ENCODE peak calls at places on chromosomes 11 and 22, in ten cellular contexts. One of them, this sample, is unnamed.

GRCh38 chr22:22713416-22713815 is 69.0 kb downstream of the GGTLC2 start:
- DNase-seq in WERI-Rb-1: no peak
- DNase-seq in A549: no peak
- DNase-seq in body of pancreas: no peak
- DNase-seq in tibial artery: no peak
- DNase-seq in AG04450: no peak
- DNase-seq in CD8-positive, alpha-beta T cell: no peak
- DNase-seq in dorsolateral prefrontal cortex: no peak
- DNase-seq in endothelial cell of umbilical vein: no peak
- DNase-seq in pancreas: no peak
- DNase-seq in this sample: no peak

GRCh38 chr11:87361891-87362290 is 324.2 kb downstream of the TMEM135 start:
- DNase-seq in dorsolateral prefrontal cortex: no peak
- DNase-seq in WERI-Rb-1: no peak
- DNase-seq in pancreas: no peak
- DNase-seq in body of pancreas: no peak
- DNase-seq in A549: no peak
- DNase-seq in endothelial cell of umbilical vein: no peak
- DNase-seq in AG04450: no peak
- DNase-seq in CD8-positive, alpha-beta T cell: no peak
- DNase-seq in tibial artery: no peak
- DNase-seq in this sample: no peak

GRCh38 chr11:46520971-46521745 is 72.7 kb downstream of the AMBRA1 start:
- DNase-seq in body of pancreas: no peak
- DNase-seq in A549: no peak
- DNase-seq in AG04450: no peak
- DNase-seq in endothelial cell of umbilical vein: peak; percentile 62
- DNase-seq in tibial artery: no peak
- DNase-seq in WERI-Rb-1: no peak
- DNase-seq in dorsolateral prefrontal cortex: no peak
- DNase-seq in pancreas: no peak
- DNase-seq in CD8-positive, alpha-beta T cell: no peak
- DNase-seq in this sample: no peak

GRCh38 chr22:50699754-50700386 is 27.2 kb downstream of the SHANK3 start:
- DNase-seq in body of pancreas: peak; percentile 8
- DNase-seq in AG04450: no peak
- DNase-seq in tibial artery: no peak
- DNase-seq in A549: no peak
- DNase-seq in CD8-positive, alpha-beta T cell: no peak
- DNase-seq in pancreas: no peak
- DNase-seq in WERI-Rb-1: peak; percentile 54
- DNase-seq in endothelial cell of umbilical vein: no peak
- DNase-seq in dorsolateral prefrontal cortex: no peak
- DNase-seq in this sample: no peak

GRCh38 chr11:93498099-93499040 is 44.8 kb downstream of the SMCO4 start:
- DNase-seq in A549: peak; percentile 6
- DNase-seq in pancreas: no peak
- DNase-seq in CD8-positive, alpha-beta T cell: no peak
- DNase-seq in body of pancreas: no peak
- DNase-seq in tibial artery: no peak
- DNase-seq in dorsolateral prefrontal cortex: no peak
- DNase-seq in endothelial cell of umbilical vein: no peak
- DNase-seq in AG04450: no peak
- DNase-seq in WERI-Rb-1: no peak
- DNase-seq in this sample: no peak

GRCh38 chr11:43941257-43941879 is 1.1 kb upstream of the C11orf96 start:
- DNase-seq in WERI-Rb-1: peak; percentile 81
- DNase-seq in pancreas: no peak
- DNase-seq in AG04450: no peak
- DNase-seq in endothelial cell of umbilical vein: no peak
- DNase-seq in A549: no peak
- DNase-seq in CD8-positive, alpha-beta T cell: no peak
- DNase-seq in tibial artery: no peak
- DNase-seq in body of pancreas: no peak
- DNase-seq in dorsolateral prefrontal cortex: no peak
- DNase-seq in this sample: no peak

GRCh38 chr11:60625262-60625661 is 74.2 kb upstream of the MS4A8 start:
- DNase-seq in AG04450: no peak
- DNase-seq in WERI-Rb-1: peak; percentile 20
- DNase-seq in endothelial cell of umbilical vein: peak; percentile 52
- DNase-seq in body of pancreas: peak; percentile 45
- DNase-seq in pancreas: peak; percentile 46
- DNase-seq in dorsolateral prefrontal cortex: no peak
- DNase-seq in A549: no peak
- DNase-seq in CD8-positive, alpha-beta T cell: no peak
- DNase-seq in tibial artery: no peak
- DNase-seq in this sample: no peak

GRCh38 chr22:35399114-35399677 is 744 bp upstream of the MCM5 start:
- DNase-seq in endothelial cell of umbilical vein: no peak
- DNase-seq in body of pancreas: no peak
- DNase-seq in tibial artery: no peak
- DNase-seq in pancreas: no peak
- DNase-seq in WERI-Rb-1: no peak
- DNase-seq in A549: no peak
- DNase-seq in dorsolateral prefrontal cortex: no peak
- DNase-seq in AG04450: no peak
- DNase-seq in CD8-positive, alpha-beta T cell: no peak
- DNase-seq in this sample: no peak

GRCh38 chr11:83278351-83278750 is 7.8 kb downstream of the CCDC90B start:
- DNase-seq in endothelial cell of umbilical vein: no peak
- DNase-seq in AG04450: no peak
- DNase-seq in pancreas: no peak
- DNase-seq in dorsolateral prefrontal cortex: no peak
- DNase-seq in tibial artery: no peak
- DNase-seq in body of pancreas: no peak
- DNase-seq in A549: no peak
- DNase-seq in CD8-positive, alpha-beta T cell: no peak
- DNase-seq in WERI-Rb-1: no peak
- DNase-seq in this sample: no peak

GRCh38 chr11:14906614-14907392 is 14.8 kb upstream of the CYP2R1 start:
- DNase-seq in pancreas: peak; percentile 13
- DNase-seq in A549: no peak
- DNase-seq in dorsolateral prefrontal cortex: no peak
- DNase-seq in body of pancreas: no peak
- DNase-seq in AG04450: no peak
- DNase-seq in tibial artery: no peak
- DNase-seq in CD8-positive, alpha-beta T cell: peak; percentile 50
- DNase-seq in endothelial cell of umbilical vein: no peak
- DNase-seq in WERI-Rb-1: no peak
- DNase-seq in this sample: no peak
- TF ChIP-seq CTCF in pancreas: no peak
- TF ChIP-seq CTCF in A549: no peak
- TF ChIP-seq CTCF in dorsolateral prefrontal cortex: no peak
- TF ChIP-seq CTCF in body of pancreas: no peak
- TF ChIP-seq CTCF in AG04450: no peak
- TF ChIP-seq CTCF in tibial artery: no peak
- TF ChIP-seq CTCF in CD8-positive, alpha-beta T cell: no peak
- TF ChIP-seq CTCF in endothelial cell of umbilical vein: no peak
- TF ChIP-seq CTCF in WERI-Rb-1: no peak
- TF ChIP-seq CTCF in this sample: no peak

GRCh38 chr22:32622004-32622761 is 147.6 kb downstream of the FBXO7 start:
- DNase-seq in A549: no peak
- DNase-seq in CD8-positive, alpha-beta T cell: no peak
- DNase-seq in body of pancreas: no peak
- DNase-seq in endothelial cell of umbilical vein: no peak
- DNase-seq in AG04450: peak; percentile 94
- DNase-seq in WERI-Rb-1: no peak
- DNase-seq in tibial artery: peak; percentile 65
- DNase-seq in dorsolateral prefrontal cortex: no peak
- DNase-seq in pancreas: no peak
- DNase-seq in this sample: no peak

GRCh38 chr22:32623943-32624342 is 149.3 kb downstream of the FBXO7 start:
- DNase-seq in dorsolateral prefrontal cortex: no peak
- DNase-seq in AG04450: peak; percentile 88
- DNase-seq in A549: no peak
- DNase-seq in tibial artery: peak; percentile 87
- DNase-seq in WERI-Rb-1: no peak
- DNase-seq in body of pancreas: peak; percentile 45
- DNase-seq in endothelial cell of umbilical vein: no peak
- DNase-seq in CD8-positive, alpha-beta T cell: no peak
- DNase-seq in pancreas: peak; percentile 14
- DNase-seq in this sample: no peak

GRCh38 chr22:32621656-32622003 is 147.0 kb downstream of the FBXO7 start:
- DNase-seq in tibial artery: no peak
- DNase-seq in AG04450: no peak
- DNase-seq in CD8-positive, alpha-beta T cell: no peak
- DNase-seq in body of pancreas: no peak
- DNase-seq in A549: no peak
- DNase-seq in WERI-Rb-1: no peak
- DNase-seq in pancreas: no peak
- DNase-seq in dorsolateral prefrontal cortex: no peak
- DNase-seq in endothelial cell of umbilical vein: no peak
- DNase-seq in this sample: no peak

GRCh38 chr22:32620992-32621391 is 146.4 kb downstream of the FBXO7 start:
- DNase-seq in tibial artery: no peak
- DNase-seq in body of pancreas: no peak
- DNase-seq in endothelial cell of umbilical vein: no peak
- DNase-seq in AG04450: no peak
- DNase-seq in pancreas: no peak
- DNase-seq in CD8-positive, alpha-beta T cell: no peak
- DNase-seq in A549: no peak
- DNase-seq in dorsolateral prefrontal cortex: no peak
- DNase-seq in WERI-Rb-1: no peak
- DNase-seq in this sample: no peak

GRCh38 chr22:32622762-32623147 is 148.1 kb downstream of the FBXO7 start:
- DNase-seq in dorsolateral prefrontal cortex: no peak
- DNase-seq in pancreas: no peak
- DNase-seq in endothelial cell of umbilical vein: no peak
- DNase-seq in CD8-positive, alpha-beta T cell: no peak
- DNase-seq in WERI-Rb-1: no peak
- DNase-seq in A549: no peak
- DNase-seq in body of pancreas: no peak
- DNase-seq in AG04450: no peak
- DNase-seq in tibial artery: no peak
- DNase-seq in this sample: no peak
- H3K27ac ChIP-seq in dorsolateral prefrontal cortex: peak overlapping the region; percentile 57
- H3K27ac ChIP-seq in pancreas: no peak overlapping the region
- H3K27ac ChIP-seq in endothelial cell of umbilical vein: no peak overlapping the region
- H3K27ac ChIP-seq in CD8-positive, alpha-beta T cell: no peak overlapping the region
- H3K27ac ChIP-seq in WERI-Rb-1: no peak overlapping the region
- H3K27ac ChIP-seq in A549: no peak overlapping the region
- H3K27ac ChIP-seq in body of pancreas: no peak overlapping the region
- H3K27ac ChIP-seq in AG04450: peak overlapping the region; percentile 98
- H3K27ac ChIP-seq in tibial artery: peak overlapping the region; percentile 89
- H3K27ac ChIP-seq in this sample: peak overlapping the region; percentile 95

GRCh38 chr11:124839972-124840621 is 25.1 kb upstream of the ROBO3 start:
- DNase-seq in AG04450: no peak
- DNase-seq in WERI-Rb-1: no peak
- DNase-seq in CD8-positive, alpha-beta T cell: no peak
- DNase-seq in endothelial cell of umbilical vein: no peak
- DNase-seq in pancreas: no peak
- DNase-seq in tibial artery: no peak
- DNase-seq in dorsolateral prefrontal cortex: no peak
- DNase-seq in body of pancreas: no peak
- DNase-seq in A549: no peak
- DNase-seq in this sample: no peak
- H3K4me3 ChIP-seq in AG04450: peak overlapping the region; percentile 41
- H3K4me3 ChIP-seq in WERI-Rb-1: peak overlapping the region; percentile 39
- H3K4me3 ChIP-seq in CD8-positive, alpha-beta T cell: no peak overlapping the region
- H3K4me3 ChIP-seq in endothelial cell of umbilical vein: peak overlapping the region; percentile 35
- H3K4me3 ChIP-seq in pancreas: no peak overlapping the region
- H3K4me3 ChIP-seq in tibial artery: peak overlapping the region; percentile 30
- H3K4me3 ChIP-seq in dorsolateral prefrontal cortex: peak overlapping the region; percentile 65
- H3K4me3 ChIP-seq in body of pancreas: no peak overlapping the region
- H3K4me3 ChIP-seq in A549: peak overlapping the region; percentile 37
- H3K4me3 ChIP-seq in this sample: peak overlapping the region; percentile 63

GRCh38 chr11:66069715-66070603 is at the start of gene PACS1:
- DNase-seq in CD8-positive, alpha-beta T cell: peak; percentile 90
- DNase-seq in pancreas: peak; percentile 67
- DNase-seq in tibial artery: peak; percentile 65
- DNase-seq in AG04450: peak; percentile 56
- DNase-seq in dorsolateral prefrontal cortex: peak; percentile 45
- DNase-seq in A549: peak; percentile 74
- DNase-seq in WERI-Rb-1: peak; percentile 81
- DNase-seq in endothelial cell of umbilical vein: peak; percentile 69
- DNase-seq in body of pancreas: peak; percentile 65
- DNase-seq in this sample: no peak
- TF ChIP-seq CTCF in CD8-positive, alpha-beta T cell: no peak
- TF ChIP-seq CTCF in pancreas: no peak
- TF ChIP-seq CTCF in tibial artery: peak; percentile 57
- TF ChIP-seq CTCF in AG04450: no peak
- TF ChIP-seq CTCF in dorsolateral prefrontal cortex: no peak
- TF ChIP-seq CTCF in A549: no peak
- TF ChIP-seq CTCF in WERI-Rb-1: no peak
- TF ChIP-seq CTCF in endothelial cell of umbilical vein: no peak
- TF ChIP-seq CTCF in body of pancreas: no peak
- TF ChIP-seq CTCF in this sample: no peak

GRCh38 chr11:16789560-16790483 is 51.4 kb downstream of the C11orf58 start:
- DNase-seq in CD8-positive, alpha-beta T cell: no peak
- DNase-seq in WERI-Rb-1: no peak
- DNase-seq in A549: no peak
- DNase-seq in dorsolateral prefrontal cortex: no peak
- DNase-seq in body of pancreas: no peak
- DNase-seq in tibial artery: no peak
- DNase-seq in AG04450: no peak
- DNase-seq in endothelial cell of umbilical vein: no peak
- DNase-seq in pancreas: no peak
- DNase-seq in this sample: no peak
- H3K27ac ChIP-seq in CD8-positive, alpha-beta T cell: no peak overlapping the region
- H3K27ac ChIP-seq in WERI-Rb-1: no peak overlapping the region
- H3K27ac ChIP-seq in A549: peak overlapping the region; percentile 82
- H3K27ac ChIP-seq in dorsolateral prefrontal cortex: no peak overlapping the region
- H3K27ac ChIP-seq in body of pancreas: no peak overlapping the region
- H3K27ac ChIP-seq in tibial artery: no peak overlapping the region
- H3K27ac ChIP-seq in AG04450: no peak overlapping the region
- H3K27ac ChIP-seq in endothelial cell of umbilical vein: no peak overlapping the region
- H3K27ac ChIP-seq in pancreas: no peak overlapping the region
- H3K27ac ChIP-seq in this sample: no peak overlapping the region

DNA sequence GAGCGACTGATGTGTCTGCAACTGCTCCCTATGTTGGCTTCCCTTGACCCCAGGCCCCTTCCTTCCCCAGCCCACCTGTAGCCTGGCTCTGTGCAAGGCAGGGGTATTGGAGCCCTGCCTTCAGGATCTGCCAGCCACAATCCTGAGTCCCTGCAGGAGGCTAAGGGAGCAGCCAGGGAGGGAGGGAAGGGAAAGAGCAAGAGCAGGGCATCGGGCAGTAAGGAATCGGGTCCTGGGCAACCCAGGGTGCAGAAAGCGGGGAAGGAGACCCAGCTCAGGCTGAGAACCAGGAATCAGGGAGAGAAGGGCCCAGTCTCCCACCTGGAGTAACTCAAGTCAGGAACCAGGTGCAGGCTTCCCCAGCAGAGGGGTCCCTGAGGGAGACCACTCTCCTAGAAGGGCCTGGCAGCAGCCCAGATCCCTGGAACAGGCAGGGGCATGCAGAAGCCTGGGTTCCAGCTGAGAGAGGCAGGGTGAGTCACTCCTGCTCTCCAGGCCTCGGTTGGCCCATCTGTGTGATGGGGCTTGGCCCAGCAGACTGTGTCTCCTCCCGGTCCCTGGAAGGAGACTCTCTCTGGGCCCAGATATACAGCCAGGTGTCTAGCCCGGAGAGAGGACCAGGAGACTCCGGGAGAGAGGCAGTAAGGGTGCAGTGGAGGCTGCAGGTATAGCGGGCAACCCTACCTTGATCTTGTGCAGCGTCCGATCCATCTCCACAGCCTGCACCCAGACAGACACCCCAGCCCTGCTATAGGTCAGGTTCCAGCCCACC is 13.4 kb downstream of the STARD10 start:
- DNase-seq in tibial artery: no peak
- DNase-seq in WERI-Rb-1: no peak
- DNase-seq in body of pancreas: no peak
- DNase-seq in CD8-positive, alpha-beta T cell: no peak
- DNase-seq in endothelial cell of umbilical vein: no peak
- DNase-seq in dorsolateral prefrontal cortex: no peak
- DNase-seq in AG04450: no peak
- DNase-seq in A549: no peak
- DNase-seq in pancreas: no peak
- DNase-seq in this sample: no peak
- H3K4me3 ChIP-seq in tibial artery: peak overlapping the region; percentile 55
- H3K4me3 ChIP-seq in WERI-Rb-1: peak overlapping the region; percentile 45
- H3K4me3 ChIP-seq in body of pancreas: peak overlapping the region; percentile 76
- H3K4me3 ChIP-seq in CD8-positive, alpha-beta T cell: peak overlapping the region; percentile 59
- H3K4me3 ChIP-seq in endothelial cell of umbilical vein: peak overlapping the region; percentile 50
- H3K4me3 ChIP-seq in dorsolateral prefrontal cortex: peak overlapping the region; percentile 79
- H3K4me3 ChIP-seq in AG04450: peak overlapping the region; percentile 53
- H3K4me3 ChIP-seq in A549: no peak overlapping the region
- H3K4me3 ChIP-seq in pancreas: peak overlapping the region; percentile 71
- H3K4me3 ChIP-seq in this sample: peak overlapping the region; percentile 58

This sample was measured in esophagus squamous epithelium.